ENCODE peak calls at places on chromosomes 16 and 17, in seven cellular contexts. J, W, X, K, Y, F and S are unnamed samples. For H3K4me1, the result is how much of the 10 kb centered on the place peaks cover.

GRCh38 chr17:82218349-82219075 is 5.9 kb upstream of the CCDC57 start:
- DNase-seq in J (no peak), W (no peak), X (peak), K (no peak), Y (no peak), F (no peak), S (no peak)

GRCh38 chr17:57708401-57708800 is 36.7 kb downstream of the CCDC182 start:
- DNase-seq in J (peak), W (no peak), X (no peak), K (no peak), Y (no peak), F (no peak), S (no peak)

GRCh38 chr17:61387511-61388305 is 11.9 kb upstream of the TBX2 start:
- DNase-seq in J (no peak), W (no peak), X (no peak), K (no peak), Y (no peak), F (no peak), S (no peak)

GRCh38 chr17:304461-304860 is 48.1 kb downstream of the RPH3AL start:
- DNase-seq in J (no peak), W (no peak), X (peak), K (peak), Y (peak), F (no peak), S (no peak)

GRCh38 chr16:14051110-14051729 is 19.9 kb upstream of the MRTFB start:
- DNase-seq in J (no peak), W (no peak), X (no peak), K (no peak), Y (no peak), F (no peak), S (no peak)

GRCh38 chr17:4895121-4895520 is 4.2 kb upstream of the C17orf107 start:
- DNase-seq in J (no peak), W (no peak), X (no peak), K (no peak), Y (no peak), F (no peak), S (no peak)

GRCh38 chr17:4474093-4474492 is 24.6 kb upstream of the SPNS2 start:
- DNase-seq in J (no peak), W (no peak), X (no peak), K (no peak), Y (no peak), F (no peak), S (no peak)

GRCh38 chr17:19880393-19880792 is 12.7 kb upstream of the ULK2 start:
- DNase-seq in J (no peak), W (no peak), X (no peak), K (no peak), Y (no peak), F (no peak), S (no peak)

GRCh38 chr16:67860589-67861398 is 12.1 kb upstream of the EDC4 start:
- DNase-seq in J (no peak), W (no peak), X (no peak), K (no peak), Y (no peak), F (no peak), S (peak)
- H3K27ac ChIP-seq in J (no peak), W (no peak), X (no peak), K (no peak), Y (peak), F (no peak), S (peak)

DNA sequence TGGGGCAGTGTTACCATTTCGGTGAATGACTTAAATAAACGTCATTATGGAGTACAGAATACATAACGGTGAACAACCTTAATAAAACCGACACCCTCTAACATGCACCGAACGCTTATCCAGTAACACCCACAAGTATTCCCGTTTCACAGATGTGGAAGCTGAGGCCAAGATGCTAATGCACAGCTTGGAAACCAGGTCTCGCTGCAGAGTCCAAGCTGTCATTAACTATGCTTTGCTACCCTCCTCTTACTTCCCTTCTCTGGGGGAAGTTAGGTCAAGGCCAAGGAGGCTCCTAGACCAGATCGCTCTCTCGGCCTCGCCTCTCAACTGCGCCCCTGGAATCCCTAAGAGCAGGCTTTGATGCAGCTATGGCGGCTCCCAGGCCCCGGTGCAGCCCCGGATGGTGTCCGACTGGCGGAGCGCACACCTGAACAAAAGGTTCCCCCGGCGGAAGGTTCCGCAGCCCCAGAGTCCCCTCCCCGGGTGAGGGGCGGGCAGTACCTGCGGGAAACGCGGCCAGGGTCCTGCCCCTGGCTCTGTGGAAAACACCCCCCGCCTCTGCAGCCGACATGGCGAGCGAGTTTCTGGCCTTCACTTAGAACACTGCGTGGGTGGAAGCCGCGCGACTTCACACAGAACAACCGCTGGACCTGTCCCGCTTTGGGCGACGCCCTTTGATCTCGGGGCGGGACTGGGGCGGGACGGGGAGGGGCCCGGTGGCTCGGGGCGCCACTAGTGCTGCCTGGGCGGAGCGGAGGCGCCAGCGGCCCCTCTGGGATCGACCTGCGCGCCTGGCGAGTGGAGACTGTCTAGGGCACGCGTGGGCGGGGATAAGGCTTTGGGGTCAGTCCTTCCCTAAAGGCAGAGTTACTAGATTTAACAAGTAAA is at the start of gene CPPED1:
- DNase-seq in J (peak), W (peak), X (peak), K (peak), Y (peak), F (peak), S (peak)
- TF ChIP-seq CTCF in J (no peak), W (no peak), X (no peak), K (no peak), Y (peak), F (no peak), S (no peak)

DNA sequence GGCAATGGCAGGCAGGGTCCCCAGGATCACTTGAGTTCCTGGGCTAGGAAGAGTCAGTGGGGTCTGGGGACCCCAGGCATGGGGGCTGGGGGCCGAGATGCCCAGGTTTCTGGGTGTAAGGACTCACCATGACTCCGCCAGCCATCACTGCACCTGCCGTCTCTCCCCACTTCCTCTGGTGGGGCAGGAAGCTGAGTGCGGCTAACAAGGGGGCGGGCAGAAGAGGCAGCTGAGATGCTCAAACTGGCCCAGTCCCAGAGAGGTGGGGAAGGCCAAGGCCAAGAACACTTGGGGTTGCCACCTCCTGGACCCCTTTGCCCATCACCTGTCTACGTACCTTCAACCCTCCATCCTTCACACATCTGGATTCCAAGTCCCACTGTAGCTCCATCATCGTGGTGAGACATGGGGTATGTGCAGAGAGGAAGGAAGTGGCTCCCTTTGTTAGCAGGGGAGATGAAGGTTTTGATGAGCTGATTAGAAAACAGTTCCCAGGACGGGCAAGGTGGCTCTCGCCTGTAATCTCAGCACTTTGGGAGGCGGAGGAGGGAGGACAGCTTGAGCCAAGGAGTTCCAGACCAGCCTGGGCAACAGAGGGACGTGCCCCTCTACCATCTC is at the start of gene SEPTIN1:
- DNase-seq in J (no peak), W (peak), X (no peak), K (no peak), Y (no peak), F (no peak), S (no peak)
- H3K4me1 ChIP-seq in J (under half), W (under half), X (under half), K (under half), Y (under half), F (under half), S (under half)

GRCh38 chr16:86931410-86931941 is 353.1 kb downstream of the FOXL1 start:
- DNase-seq in J (peak), W (no peak), X (no peak), K (no peak), Y (no peak), F (peak), S (no peak)
- H3K27ac ChIP-seq in J (no peak), W (no peak), X (no peak), K (no peak), Y (no peak), F (no peak), S (no peak)

DNA sequence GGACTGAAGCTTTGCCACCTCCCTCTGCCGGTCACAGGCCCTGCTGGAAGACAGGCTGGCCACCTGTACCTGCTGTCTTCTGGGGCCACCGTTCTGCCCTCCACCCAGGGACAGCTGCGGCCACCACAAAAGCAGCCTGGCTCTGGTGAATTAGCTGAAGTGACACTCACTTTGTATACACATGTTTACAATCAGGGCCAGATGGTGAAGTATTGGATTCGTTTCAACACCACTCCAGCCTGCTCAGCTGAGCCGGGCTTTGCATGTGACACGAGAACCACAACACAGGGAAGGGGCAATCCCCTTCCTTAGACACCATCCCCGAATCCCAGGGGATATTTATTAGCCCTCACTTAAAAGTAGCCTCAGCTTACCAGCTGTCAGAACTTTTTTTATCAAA is 191.5 kb upstream of the RPL38 start:
- DNase-seq in J (no peak), W (no peak), X (no peak), K (no peak), Y (no peak), F (peak), S (no peak)
- TF ChIP-seq CTCF in J (no peak), W (no peak), X (no peak), K (no peak), Y (no peak), F (no peak), S (no peak)

GRCh38 chr16:52469775-52470174 is 77.2 kb downstream of the TOX3 start:
- DNase-seq in J (no peak), W (no peak), X (no peak), K (no peak), Y (no peak), F (no peak), S (no peak)
- H3K4me1 ChIP-seq in J (under half), W (under half), X (under half), K (under half), Y (under half), F (under half), S (under half)